ENCODE peak calls at places on chromosomes 2 and 18, in ten cellular contexts. One of them, this sample, is unnamed.

GRCh38 chr2:7671312-7671711 is 754.1 kb downstream of the RNF144A start:
- DNase-seq in HFFc6: no peak
- DNase-seq in epithelial cell of esophagus: no peak
- DNase-seq in RWPE1: no peak
- DNase-seq in heart right ventricle: peak
- DNase-seq in fibroblast of lung: no peak
- DNase-seq in bronchial epithelial cell: no peak
- DNase-seq in kidney epithelial cell: no peak
- DNase-seq in endothelial cell: no peak
- DNase-seq in tibial artery: peak
- DNase-seq in this sample: no peak

GRCh38 chr2:28721601-28722191 is 29.9 kb upstream of the PPP1CB start:
- DNase-seq in HFFc6: no peak
- DNase-seq in epithelial cell of esophagus: no peak
- DNase-seq in RWPE1: no peak
- DNase-seq in heart right ventricle: no peak
- DNase-seq in fibroblast of lung: no peak
- DNase-seq in bronchial epithelial cell: no peak
- DNase-seq in kidney epithelial cell: no peak
- DNase-seq in endothelial cell: no peak
- DNase-seq in tibial artery: no peak
- DNase-seq in this sample: no peak

GRCh38 chr2:12715878-12716249 is 872 bp upstream of the TRIB2 start:
- DNase-seq in HFFc6: peak
- DNase-seq in epithelial cell of esophagus: peak
- DNase-seq in RWPE1: peak
- DNase-seq in heart right ventricle: peak
- DNase-seq in fibroblast of lung: peak
- DNase-seq in bronchial epithelial cell: peak
- DNase-seq in kidney epithelial cell: no peak
- DNase-seq in endothelial cell: peak
- DNase-seq in tibial artery: peak
- DNase-seq in this sample: peak

GRCh38 chr2:212926948-212927347 is 224.5 kb downstream of the IKZF2 start:
- DNase-seq in HFFc6: no peak
- DNase-seq in epithelial cell of esophagus: peak
- DNase-seq in RWPE1: no peak
- DNase-seq in heart right ventricle: peak
- DNase-seq in fibroblast of lung: no peak
- DNase-seq in bronchial epithelial cell: no peak
- DNase-seq in kidney epithelial cell: no peak
- DNase-seq in endothelial cell: no peak
- DNase-seq in tibial artery: peak
- DNase-seq in this sample: peak

GRCh38 chr2:3498783-3499394 is 20.4 kb downstream of the ADI1 start:
- DNase-seq in HFFc6: no peak
- DNase-seq in epithelial cell of esophagus: no peak
- DNase-seq in RWPE1: no peak
- DNase-seq in heart right ventricle: no peak
- DNase-seq in fibroblast of lung: no peak
- DNase-seq in bronchial epithelial cell: no peak
- DNase-seq in kidney epithelial cell: no peak
- DNase-seq in endothelial cell: no peak
- DNase-seq in tibial artery: no peak
- DNase-seq in this sample: no peak

GRCh38 chr2:42101641-42102605 is 54.1 kb downstream of the PKDCC start:
- DNase-seq in HFFc6: peak
- DNase-seq in epithelial cell of esophagus: peak
- DNase-seq in RWPE1: no peak
- DNase-seq in heart right ventricle: peak
- DNase-seq in fibroblast of lung: peak
- DNase-seq in bronchial epithelial cell: peak
- DNase-seq in kidney epithelial cell: peak
- DNase-seq in endothelial cell: peak
- DNase-seq in tibial artery: peak
- DNase-seq in this sample: peak

GRCh38 chr18:27942706-27943105 is 234.2 kb downstream of the CDH2 start:
- DNase-seq in HFFc6: no peak
- DNase-seq in epithelial cell of esophagus: peak
- DNase-seq in RWPE1: no peak
- DNase-seq in heart right ventricle: no peak
- DNase-seq in fibroblast of lung: no peak
- DNase-seq in bronchial epithelial cell: peak
- DNase-seq in kidney epithelial cell: no peak
- DNase-seq in endothelial cell: no peak
- DNase-seq in tibial artery: no peak
- DNase-seq in this sample: no peak

GRCh38 chr2:12619975-12620374 is 96.8 kb upstream of the TRIB2 start:
- DNase-seq in HFFc6: peak
- DNase-seq in epithelial cell of esophagus: peak
- DNase-seq in RWPE1: peak
- DNase-seq in heart right ventricle: peak
- DNase-seq in fibroblast of lung: peak
- DNase-seq in bronchial epithelial cell: peak
- DNase-seq in kidney epithelial cell: peak
- DNase-seq in endothelial cell: no peak
- DNase-seq in tibial artery: peak
- DNase-seq in this sample: no peak

GRCh38 chr2:139940701-139941100 is 1160.5 kb upstream of the NXPH2 start:
- DNase-seq in HFFc6: no peak
- DNase-seq in epithelial cell of esophagus: no peak
- DNase-seq in RWPE1: no peak
- DNase-seq in heart right ventricle: no peak
- DNase-seq in fibroblast of lung: no peak
- DNase-seq in bronchial epithelial cell: no peak
- DNase-seq in kidney epithelial cell: no peak
- DNase-seq in endothelial cell: no peak
- DNase-seq in tibial artery: no peak
- DNase-seq in this sample: no peak

GRCh38 chr2:139949242-139949972 is 1169.2 kb upstream of the NXPH2 start:
- DNase-seq in HFFc6: no peak
- DNase-seq in epithelial cell of esophagus: no peak
- DNase-seq in RWPE1: no peak
- DNase-seq in heart right ventricle: no peak
- DNase-seq in fibroblast of lung: no peak
- DNase-seq in bronchial epithelial cell: no peak
- DNase-seq in kidney epithelial cell: no peak
- DNase-seq in endothelial cell: no peak
- DNase-seq in tibial artery: no peak
- DNase-seq in this sample: no peak

DNA sequence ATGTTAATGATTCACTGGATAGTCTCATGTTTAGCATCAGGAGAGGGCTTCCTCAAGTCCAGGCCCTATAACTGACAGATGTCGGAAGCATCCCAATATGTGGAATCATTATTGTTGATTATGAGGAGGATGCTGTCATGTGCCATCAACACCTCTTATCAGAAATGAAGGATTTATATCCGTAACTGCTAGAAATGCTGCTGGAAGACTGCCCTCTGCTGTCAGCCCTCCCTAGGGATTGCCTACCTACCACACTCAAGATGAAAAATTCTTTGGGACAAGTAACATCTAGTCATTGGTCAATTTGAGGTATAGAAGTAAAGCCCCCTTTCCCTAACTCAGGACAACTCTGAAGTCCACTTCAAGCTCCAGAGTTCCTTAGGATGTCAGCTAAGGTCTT is 1166.5 kb upstream of the NXPH2 start:
- DNase-seq in HFFc6: no peak
- DNase-seq in epithelial cell of esophagus: peak
- DNase-seq in RWPE1: no peak
- DNase-seq in heart right ventricle: no peak
- DNase-seq in fibroblast of lung: no peak
- DNase-seq in bronchial epithelial cell: no peak
- DNase-seq in kidney epithelial cell: no peak
- DNase-seq in endothelial cell: no peak
- DNase-seq in tibial artery: no peak
- DNase-seq in this sample: no peak
- TF ChIP-seq CTCF in HFFc6: no peak
- TF ChIP-seq CTCF in epithelial cell of esophagus: peak
- TF ChIP-seq CTCF in RWPE1: no peak
- TF ChIP-seq CTCF in heart right ventricle: no peak
- TF ChIP-seq CTCF in fibroblast of lung: no peak
- TF ChIP-seq CTCF in bronchial epithelial cell: no peak
- TF ChIP-seq CTCF in kidney epithelial cell: peak
- TF ChIP-seq CTCF in endothelial cell: no peak
- TF ChIP-seq CTCF in tibial artery: no peak
- TF ChIP-seq CTCF in this sample: no peak

GRCh38 chr18:62876106-62876505 is 160.8 kb downstream of the PHLPP1 start:
- DNase-seq in HFFc6: no peak
- DNase-seq in epithelial cell of esophagus: no peak
- DNase-seq in RWPE1: no peak
- DNase-seq in heart right ventricle: no peak
- DNase-seq in fibroblast of lung: no peak
- DNase-seq in bronchial epithelial cell: no peak
- DNase-seq in kidney epithelial cell: no peak
- DNase-seq in endothelial cell: no peak
- DNase-seq in tibial artery: no peak
- DNase-seq in this sample: no peak

GRCh38 chr18:62876828-62877227 is 161.5 kb downstream of the PHLPP1 start:
- DNase-seq in HFFc6: no peak
- DNase-seq in epithelial cell of esophagus: no peak
- DNase-seq in RWPE1: no peak
- DNase-seq in heart right ventricle: no peak
- DNase-seq in fibroblast of lung: no peak
- DNase-seq in bronchial epithelial cell: no peak
- DNase-seq in kidney epithelial cell: no peak
- DNase-seq in endothelial cell: no peak
- DNase-seq in tibial artery: no peak
- DNase-seq in this sample: no peak

GRCh38 chr18:62878305-62878704 is 163.0 kb downstream of the PHLPP1 start:
- DNase-seq in HFFc6: no peak
- DNase-seq in epithelial cell of esophagus: no peak
- DNase-seq in RWPE1: no peak
- DNase-seq in heart right ventricle: no peak
- DNase-seq in fibroblast of lung: no peak
- DNase-seq in bronchial epithelial cell: no peak
- DNase-seq in kidney epithelial cell: no peak
- DNase-seq in endothelial cell: no peak
- DNase-seq in tibial artery: no peak
- DNase-seq in this sample: no peak

GRCh38 chr18:62875320-62875719 is 160.0 kb downstream of the PHLPP1 start:
- DNase-seq in HFFc6: no peak
- DNase-seq in epithelial cell of esophagus: no peak
- DNase-seq in RWPE1: no peak
- DNase-seq in heart right ventricle: no peak
- DNase-seq in fibroblast of lung: no peak
- DNase-seq in bronchial epithelial cell: no peak
- DNase-seq in kidney epithelial cell: no peak
- DNase-seq in endothelial cell: no peak
- DNase-seq in tibial artery: no peak
- DNase-seq in this sample: no peak

DNA sequence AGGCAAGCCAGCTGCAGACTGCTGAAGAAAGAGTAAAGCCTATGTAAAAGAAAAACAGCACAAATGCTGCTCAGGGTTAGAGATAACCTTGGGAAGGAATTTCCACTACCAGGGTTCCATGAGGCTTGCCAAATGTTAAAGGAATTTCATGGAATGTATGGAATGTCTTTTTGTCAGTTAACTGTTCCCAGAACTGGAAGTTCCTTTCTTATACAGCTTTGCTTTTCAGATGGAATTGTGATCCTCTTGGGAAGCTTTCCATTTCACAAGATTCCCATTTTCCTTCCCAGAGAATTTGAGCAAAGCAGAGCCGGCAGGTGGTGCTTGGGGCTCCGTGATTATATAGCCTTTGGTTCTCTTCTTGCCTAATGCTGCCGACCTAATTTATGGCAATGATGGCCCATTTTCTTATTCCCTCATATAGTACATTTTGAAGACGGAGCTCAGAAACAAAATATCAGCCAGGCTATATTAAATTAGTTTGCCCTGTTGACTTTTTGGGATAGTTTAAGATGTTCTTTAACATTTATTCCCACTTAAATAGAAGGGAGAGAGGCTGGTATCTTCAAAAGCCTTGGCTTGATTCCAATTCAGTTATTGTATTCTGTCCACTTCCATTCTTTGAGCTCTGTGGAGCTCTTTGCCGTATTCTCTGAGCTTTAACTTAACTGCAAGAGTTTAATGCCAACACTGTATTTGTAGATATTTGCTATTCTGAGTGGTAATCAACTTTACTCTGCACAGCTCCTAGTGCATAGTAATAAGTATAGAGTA is 162.3 kb downstream of the PHLPP1 start:
- DNase-seq in HFFc6: no peak
- DNase-seq in epithelial cell of esophagus: no peak
- DNase-seq in RWPE1: peak
- DNase-seq in heart right ventricle: no peak
- DNase-seq in fibroblast of lung: peak
- DNase-seq in bronchial epithelial cell: no peak
- DNase-seq in kidney epithelial cell: no peak
- DNase-seq in endothelial cell: no peak
- DNase-seq in tibial artery: no peak
- DNase-seq in this sample: peak
- TF ChIP-seq CTCF in HFFc6: no peak
- TF ChIP-seq CTCF in epithelial cell of esophagus: no peak
- TF ChIP-seq CTCF in RWPE1: no peak
- TF ChIP-seq CTCF in heart right ventricle: no peak
- TF ChIP-seq CTCF in fibroblast of lung: no peak
- TF ChIP-seq CTCF in bronchial epithelial cell: no peak
- TF ChIP-seq CTCF in kidney epithelial cell: no peak
- TF ChIP-seq CTCF in endothelial cell: no peak
- TF ChIP-seq CTCF in tibial artery: peak
- TF ChIP-seq CTCF in this sample: peak

GRCh38 chr2:111186123-111186715 is 65.5 kb downstream of the BCL2L11 start:
- DNase-seq in HFFc6: no peak
- DNase-seq in epithelial cell of esophagus: no peak
- DNase-seq in RWPE1: no peak
- DNase-seq in heart right ventricle: no peak
- DNase-seq in fibroblast of lung: no peak
- DNase-seq in bronchial epithelial cell: no peak
- DNase-seq in kidney epithelial cell: no peak
- DNase-seq in endothelial cell: no peak
- DNase-seq in tibial artery: peak
- DNase-seq in this sample: no peak

GRCh38 chr2:111184725-111185495 is 64.2 kb downstream of the BCL2L11 start:
- DNase-seq in HFFc6: no peak
- DNase-seq in epithelial cell of esophagus: no peak
- DNase-seq in RWPE1: no peak
- DNase-seq in heart right ventricle: no peak
- DNase-seq in fibroblast of lung: no peak
- DNase-seq in bronchial epithelial cell: no peak
- DNase-seq in kidney epithelial cell: no peak
- DNase-seq in endothelial cell: no peak
- DNase-seq in tibial artery: peak
- DNase-seq in this sample: peak

GRCh38 chr2:111188681-111189080 is 68.0 kb downstream of the BCL2L11 start:
- DNase-seq in HFFc6: no peak
- DNase-seq in epithelial cell of esophagus: no peak
- DNase-seq in RWPE1: no peak
- DNase-seq in heart right ventricle: no peak
- DNase-seq in fibroblast of lung: no peak
- DNase-seq in bronchial epithelial cell: no peak
- DNase-seq in kidney epithelial cell: no peak
- DNase-seq in endothelial cell: no peak
- DNase-seq in tibial artery: no peak
- DNase-seq in this sample: no peak

GRCh38 chr2:111185496-111186022 is 64.8 kb downstream of the BCL2L11 start:
- DNase-seq in HFFc6: no peak
- DNase-seq in epithelial cell of esophagus: no peak
- DNase-seq in RWPE1: no peak
- DNase-seq in heart right ventricle: peak
- DNase-seq in fibroblast of lung: no peak
- DNase-seq in bronchial epithelial cell: no peak
- DNase-seq in kidney epithelial cell: no peak
- DNase-seq in endothelial cell: no peak
- DNase-seq in tibial artery: peak
- DNase-seq in this sample: no peak

DNA sequence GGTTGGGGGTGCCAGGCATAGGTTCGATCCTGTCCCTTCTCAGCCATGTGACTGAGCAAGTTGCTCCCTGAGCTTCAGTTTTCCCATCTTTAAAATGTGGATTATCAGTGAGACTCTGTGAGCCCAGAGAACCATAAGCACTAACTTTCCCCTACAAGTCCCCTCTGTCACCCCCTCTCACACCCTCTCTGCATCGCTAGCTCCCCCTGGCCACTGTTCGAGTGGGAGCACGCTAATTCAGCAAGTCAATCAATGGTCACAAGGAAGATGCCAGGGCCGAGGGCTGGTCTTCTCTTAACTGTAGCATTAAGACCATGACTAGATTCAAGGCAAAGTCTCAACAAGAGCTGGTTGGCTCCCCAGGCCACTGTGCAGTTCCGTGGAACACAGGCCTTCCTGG is 66.2 kb downstream of the BCL2L11 start:
- DNase-seq in HFFc6: no peak
- DNase-seq in epithelial cell of esophagus: no peak
- DNase-seq in RWPE1: no peak
- DNase-seq in heart right ventricle: no peak
- DNase-seq in fibroblast of lung: no peak
- DNase-seq in bronchial epithelial cell: no peak
- DNase-seq in kidney epithelial cell: no peak
- DNase-seq in endothelial cell: no peak
- DNase-seq in tibial artery: no peak
- DNase-seq in this sample: no peak
- TF ChIP-seq CTCF in HFFc6: no peak
- TF ChIP-seq CTCF in epithelial cell of esophagus: no peak
- TF ChIP-seq CTCF in RWPE1: no peak
- TF ChIP-seq CTCF in heart right ventricle: no peak
- TF ChIP-seq CTCF in fibroblast of lung: no peak
- TF ChIP-seq CTCF in bronchial epithelial cell: no peak
- TF ChIP-seq CTCF in kidney epithelial cell: no peak
- TF ChIP-seq CTCF in endothelial cell: no peak
- TF ChIP-seq CTCF in tibial artery: no peak
- TF ChIP-seq CTCF in this sample: no peak

GRCh38 chr18:49784427-49785185 is 28.7 kb downstream of the ACAA2 start:
- DNase-seq in HFFc6: no peak
- DNase-seq in epithelial cell of esophagus: peak
- DNase-seq in RWPE1: no peak
- DNase-seq in heart right ventricle: no peak
- DNase-seq in fibroblast of lung: peak
- DNase-seq in bronchial epithelial cell: peak
- DNase-seq in kidney epithelial cell: no peak
- DNase-seq in endothelial cell: no peak
- DNase-seq in tibial artery: no peak
- DNase-seq in this sample: no peak
- TF ChIP-seq CTCF in HFFc6: peak
- TF ChIP-seq CTCF in epithelial cell of esophagus: peak
- TF ChIP-seq CTCF in RWPE1: no peak
- TF ChIP-seq CTCF in heart right ventricle: no peak
- TF ChIP-seq CTCF in fibroblast of lung: peak
- TF ChIP-seq CTCF in bronchial epithelial cell: peak
- TF ChIP-seq CTCF in kidney epithelial cell: peak
- TF ChIP-seq CTCF in endothelial cell: no peak
- TF ChIP-seq CTCF in tibial artery: no peak
- TF ChIP-seq CTCF in this sample: peak